ENCODE peak calls at places on chromosomes 5 and 9, in five cellular contexts. Y is NCI-H345, R is GM12892, K is GOT3, C is HTR-8/SVneo. S is an unnamed sample.

GRCh38 chr9:112078432-112078831 is 96.7 kb downstream of the SUSD1 start:
- DNase-seq in Y (no peak), R (no peak), K (no peak), C (no peak), S (peak; percentile 30)

GRCh38 chr5:157215826-157216167 is 35.2 kb downstream of the ITK start:
- DNase-seq in Y (no peak), R (no peak), K (no peak), C (no peak), S (no peak)

GRCh38 chr5:176497852-176498251 is 39.4 kb downstream of the RNF44 start:
- DNase-seq in Y (no peak), R (no peak), K (no peak), C (no peak), S (peak; percentile 69)

GRCh38 chr9:70117835-70118319 is 74.2 kb downstream of the MAMDC2 start:
- DNase-seq in Y (no peak), R (no peak), K (no peak), C (peak; percentile 10), S (peak; percentile 46)

GRCh38 chr5:118806571-118806970 is 181.8 kb downstream of the DTWD2 start:
- DNase-seq in Y (no peak), R (no peak), K (no peak), C (no peak), S (no peak)

GRCh38 chr5:40778133-40778532 is 20.0 kb downstream of the PRKAA1 start:
- DNase-seq in Y (no peak), R (no peak), K (no peak), C (no peak), S (no peak)

GRCh38 chr5:180381851-180382480 is 28.8 kb upstream of the GFPT2 start:
- DNase-seq in Y (no peak), R (no peak), K (no peak), C (no peak), S (no peak)

GRCh38 chr9:118230319-118230718 is 526.1 kb downstream of the TLR4 start:
- DNase-seq in Y (no peak), R (no peak), K (no peak), C (peak; percentile 9), S (no peak)

GRCh38 chr9:127955294-127956015 is 17.8 kb upstream of the DPM2 start:
- DNase-seq in Y (peak; percentile 98), R (peak; percentile 84), K (no peak), C (no peak), S (peak; percentile 95)

GRCh38 chr5:96297290-96297689 is 135.8 kb downstream of the PCSK1 start:
- DNase-seq in Y (no peak), R (no peak), K (peak; percentile 15), C (no peak), S (no peak)

GRCh38 chr5:58462154-58462553 is 2.3 kb upstream of the PLK2 start:
- DNase-seq in Y (peak; percentile 23), R (no peak), K (no peak), C (peak; percentile 25), S (no peak)

GRCh38 chr5:109003928-109004327 is 256.2 kb downstream of the FER start:
- DNase-seq in Y (no peak), R (no peak), K (no peak), C (no peak), S (no peak)

GRCh38 chr9:34376596-34377401 is at the start of gene MYORG:
- DNase-seq in Y (peak; percentile 99), R (peak; percentile 97), K (peak; percentile 46), C (peak; percentile 96), S (peak; percentile 93)

GRCh38 chr5:141504216-141504615 is 15.3 kb downstream of the PCDHGC5 start:
- DNase-seq in Y (no peak), R (no peak), K (no peak), C (no peak), S (no peak)

GRCh38 chr9:113675475-113675941 is 200.6 kb upstream of the ZNF618 start:
- DNase-seq in Y (no peak), R (no peak), K (peak; percentile 30), C (peak; percentile 63), S (peak; percentile 83)

GRCh38 chr9:124042168-124042775 is 30.7 kb downstream of the LHX2 start:
- DNase-seq in Y (no peak), R (no peak), K (no peak), C (no peak), S (no peak)

GRCh38 chr9:102456562-102456961 is 538.6 kb upstream of the CYLC2 start:
- DNase-seq in Y (no peak), R (no peak), K (no peak), C (no peak), S (no peak)

GRCh38 chr5:15320896-15321295 is 179.1 kb upstream of the FBXL7 start:
- DNase-seq in Y (no peak), R (no peak), K (no peak), C (no peak), S (no peak)

GRCh38 chr5:132006331-132007120 is 4.9 kb downstream of the ACSL6 start:
- DNase-seq in Y (no peak), R (no peak), K (no peak), C (no peak), S (no peak)

GRCh38 chr9:1978941-1979340 is 36.2 kb upstream of the SMARCA2 start:
- DNase-seq in Y (no peak), R (no peak), K (peak; percentile 17), C (no peak), S (no peak)

GRCh38 chr5:91910247-91910646 is 527.1 kb upstream of the ARRDC3 start:
- DNase-seq in Y (no peak), R (no peak), K (no peak), C (no peak), S (no peak)

GRCh38 chr5:16897284-16897704 is 38.8 kb downstream of the MYO10 start:
- DNase-seq in Y (peak; percentile 73), R (no peak), K (no peak), C (peak; percentile 71), S (peak; percentile 97)

GRCh38 chr9:36818242-36818938 is 215.7 kb downstream of the PAX5 start:
- DNase-seq in Y (no peak), R (no peak), K (no peak), C (no peak), S (no peak)

GRCh38 chr5:108345541-108346171 is 36.2 kb downstream of the FBXL17 start:
- DNase-seq in Y (peak; percentile 18), R (no peak), K (no peak), C (peak; percentile 4), S (peak; percentile 77)

S was measured in PC-3.